ENCODE peak calls at places on chromosomes 11 and 22, in nine cellular contexts. N is lung microvascular endothelial cell; D is EL; G is EH; X is NCI-H2081 treated with DMSO at 0.1 percent for 48 hours; B is stimulated activated CD4-positive, alpha-beta T cell treated with anti-CD3 and anti-CD28 coated beads, Interleukin-15, amount 100 ng/mL, for 24 hours; Z is astrocyte of the hippocampus; I is M059J; A is HFFc6. M is an unnamed sample.

GRCh38 chr11:73197348-73197747 is 20.7 kb upstream of the P2RY2 start:
- DNase-seq in A (no peak), I (no peak), B (no peak), N (no peak), G (no peak), Z (no peak), X (no peak), D (no peak), M (no peak)

GRCh38 chr22:41415554-41415953 is 31.0 kb downstream of the TOB2 start:
- DNase-seq in B (no peak), N (no peak), Z (no peak), X (no peak), A (no peak), G (no peak), I (no peak), D (no peak), M (no peak)

GRCh38 chr11:61334434-61335354 is 1.7 kb downstream of the TKFC start:
- DNase-seq in I (peak), X (no peak), Z (peak), D (peak), A (peak), B (peak), G (peak), N (no peak), M (peak)

GRCh38 chr11:2380807-2381350 is 3.8 kb downstream of the CD81 start:
- DNase-seq in X (no peak), B (no peak), Z (no peak), G (no peak), A (no peak), D (no peak), N (peak), I (no peak), M (no peak)

GRCh38 chr11:119728226-119728626 is 774 bp downstream of the NECTIN1 start:
- DNase-seq in D (no peak), A (no peak), Z (peak), G (peak), B (peak), N (no peak), I (peak), X (no peak), M (peak)

GRCh38 chr22:36768616-36769015 is 7.3 kb downstream of the IFT27 start:
- DNase-seq in A (no peak), D (no peak), G (no peak), I (no peak), N (no peak), B (no peak), Z (no peak), X (no peak), M (no peak)

GRCh38 chr11:64007629-64008282 is 21.5 kb downstream of the OTUB1 start:
- DNase-seq in D (peak), B (no peak), X (no peak), Z (peak), G (peak), I (no peak), A (no peak), N (peak), M (peak)

GRCh38 chr11:67694875-67695555 is 20.6 kb upstream of the ALDH3B2 start:
- DNase-seq in G (no peak), Z (no peak), X (no peak), N (no peak), B (no peak), I (no peak), A (no peak), D (no peak), M (no peak)

GRCh38 chr11:113506893-113507292 is 31.7 kb upstream of the DRD2 start:
- DNase-seq in X (no peak), B (no peak), I (no peak), G (no peak), Z (no peak), D (no peak), A (no peak), N (no peak), M (no peak)

GRCh38 chr11:87473174-87473573 is 435.4 kb downstream of the TMEM135 start:
- DNase-seq in G (peak), B (no peak), A (peak), Z (peak), N (no peak), D (peak), X (no peak), I (peak), M (peak)

GRCh38 chr22:47113880-47114415 is 351.5 kb downstream of the TBC1D22A start:
- DNase-seq in D (no peak), B (no peak), Z (no peak), I (no peak), X (no peak), N (no peak), G (no peak), A (no peak), M (no peak)

GRCh38 chr11:64766881-64767280 is 7.1 kb upstream of the PYGM start:
- DNase-seq in B (no peak), D (no peak), X (no peak), I (no peak), A (no peak), N (no peak), Z (no peak), G (no peak), M (no peak)

GRCh38 chr22:38353142-38353629 is 36.0 kb upstream of the CSNK1E start:
- DNase-seq in G (peak), B (peak), N (peak), A (peak), D (peak), I (peak), X (no peak), Z (peak), M (peak)

GRCh38 chr11:104873252-104873651 is 25.0 kb downstream of the CASP12 start:
- DNase-seq in A (no peak), N (no peak), G (no peak), X (no peak), Z (no peak), D (no peak), I (no peak), B (peak), M (no peak)

GRCh38 chr11:86802601-86803051 is 2.3 kb downstream of the PRSS23 start:
- DNase-seq in D (peak), N (peak), Z (peak), B (peak), X (no peak), I (peak), G (peak), A (peak), M (peak)

GRCh38 chr22:20174785-20175596 is 24.1 kb upstream of the CCDC188 start:
- DNase-seq in B (no peak), X (no peak), G (peak), D (no peak), Z (peak), A (no peak), N (no peak), I (peak), M (peak)

GRCh38 chr11:128458316-128458715 is 129.0 kb downstream of the ETS1 start:
- DNase-seq in G (peak), X (no peak), A (peak), I (peak), Z (peak), B (no peak), D (peak), N (no peak), M (peak)

GRCh38 chr11:110184974-110185597 is 91.9 kb downstream of the ZC3H12C start:
- DNase-seq in B (no peak), G (no peak), D (peak), Z (peak), N (no peak), X (no peak), I (peak), A (no peak), M (peak)

GRCh38 chr22:50470491-50470890 is 4.3 kb downstream of the SBF1 start:
- DNase-seq in D (no peak), G (no peak), A (no peak), B (no peak), Z (no peak), N (no peak), X (no peak), I (no peak), M (no peak)

GRCh38 chr11:73246303-73246702 is 25.8 kb upstream of the P2RY6 start:
- DNase-seq in X (no peak), I (no peak), N (no peak), D (no peak), A (no peak), G (peak), Z (no peak), B (no peak), M (no peak)

GRCh38 chr11:71322192-71322735 is 69.9 kb upstream of the SHANK2 start:
- DNase-seq in A (no peak), X (no peak), D (no peak), N (no peak), B (no peak), Z (no peak), I (no peak), G (no peak), M (no peak)

GRCh38 chr11:2564008-2564530 is 119.3 kb downstream of the KCNQ1 start:
- DNase-seq in Z (no peak), B (no peak), I (no peak), A (no peak), D (no peak), N (no peak), G (no peak), X (no peak), M (no peak)